ENCODE peak calls at places on chromosome 1, in five cellular contexts. One of them, this sample, is unnamed.

GRCh38 chr1:89659322-89660061 is 26.6 kb downstream of the LRRC8C start:
- DNase-seq in adrenal gland: peak
- DNase-seq in K562: no peak
- DNase-seq in heart left ventricle: peak
- DNase-seq in GM12891: no peak
- DNase-seq in this sample: no peak

GRCh38 chr1:18495635-18496034 is 14.9 kb downstream of the KLHDC7A start:
- DNase-seq in adrenal gland: no peak
- DNase-seq in K562: no peak
- DNase-seq in heart left ventricle: no peak
- DNase-seq in GM12891: no peak
- DNase-seq in this sample: no peak

GRCh38 chr1:57163332-57163731 is 197.5 kb upstream of the C8B start:
- DNase-seq in adrenal gland: no peak
- DNase-seq in K562: no peak
- DNase-seq in heart left ventricle: no peak
- DNase-seq in GM12891: no peak
- DNase-seq in this sample: no peak

GRCh38 chr1:235127774-235128452 is 724 bp downstream of the TOMM20 start:
- DNase-seq in adrenal gland: no peak
- DNase-seq in K562: no peak
- DNase-seq in heart left ventricle: no peak
- DNase-seq in GM12891: no peak
- DNase-seq in this sample: no peak

GRCh38 chr1:117060441-117061317 is 553 bp downstream of the TTF2 start:
- DNase-seq in adrenal gland: peak
- DNase-seq in K562: peak
- DNase-seq in heart left ventricle: no peak
- DNase-seq in GM12891: no peak
- DNase-seq in this sample: peak

GRCh38 chr1:208177656-208178055 is 66.5 kb downstream of the PLXNA2 start:
- DNase-seq in adrenal gland: no peak
- DNase-seq in K562: no peak
- DNase-seq in heart left ventricle: no peak
- DNase-seq in GM12891: no peak
- DNase-seq in this sample: no peak

GRCh38 chr1:173100476-173101107 is 49.9 kb upstream of the TNFSF18 start:
- DNase-seq in adrenal gland: no peak
- DNase-seq in K562: no peak
- DNase-seq in heart left ventricle: no peak
- DNase-seq in GM12891: no peak
- DNase-seq in this sample: no peak

GRCh38 chr1:197903196-197903514 is 725 bp downstream of the C1orf53 start:
- DNase-seq in adrenal gland: no peak
- DNase-seq in K562: no peak
- DNase-seq in heart left ventricle: no peak
- DNase-seq in GM12891: no peak
- DNase-seq in this sample: no peak

GRCh38 chr1:19166066-19166465 is 44.0 kb downstream of the UBR4 start:
- DNase-seq in adrenal gland: no peak
- DNase-seq in K562: no peak
- DNase-seq in heart left ventricle: no peak
- DNase-seq in GM12891: no peak
- DNase-seq in this sample: no peak

GRCh38 chr1:1374861-1375662 is at the start of gene AURKAIP1:
- DNase-seq in adrenal gland: peak
- DNase-seq in K562: peak
- DNase-seq in heart left ventricle: peak
- DNase-seq in GM12891: peak
- DNase-seq in this sample: peak
- TF ChIP-seq POLR2A in adrenal gland: peak
- TF ChIP-seq POLR2A in K562: peak
- TF ChIP-seq POLR2A in heart left ventricle: peak
- TF ChIP-seq POLR2A in GM12891: peak
- TF ChIP-seq POLR2A in this sample: peak

DNA sequence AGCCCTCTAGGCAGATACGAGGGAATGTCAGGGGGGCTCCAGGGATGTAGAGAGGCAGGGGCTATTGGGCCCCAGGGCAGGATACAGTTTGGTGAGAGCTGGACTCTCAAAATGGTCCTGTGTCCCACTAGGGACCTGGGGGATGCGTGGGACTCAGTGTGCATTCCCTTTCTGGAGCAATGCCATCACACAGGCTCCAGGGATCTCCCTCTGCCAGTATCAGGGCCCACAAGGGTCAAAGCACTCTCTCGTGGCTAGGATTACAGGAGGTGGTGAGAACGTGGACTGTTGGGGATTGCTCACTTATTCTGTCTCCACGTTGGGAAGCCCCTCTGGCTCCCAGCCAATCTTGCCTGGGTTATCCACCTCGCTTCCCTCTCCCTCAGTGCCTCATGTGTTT is 25.8 kb downstream of the KIAA0319L start:
- DNase-seq in adrenal gland: no peak
- DNase-seq in K562: no peak
- DNase-seq in heart left ventricle: no peak
- DNase-seq in GM12891: no peak
- DNase-seq in this sample: no peak
- TF ChIP-seq POLR2A in adrenal gland: no peak
- TF ChIP-seq POLR2A in K562: no peak
- TF ChIP-seq POLR2A in heart left ventricle: no peak
- TF ChIP-seq POLR2A in GM12891: no peak
- TF ChIP-seq POLR2A in this sample: no peak

GRCh38 chr1:86546787-86547221 is at the start of gene CLCA4:
- DNase-seq in adrenal gland: no peak
- DNase-seq in K562: no peak
- DNase-seq in heart left ventricle: no peak
- DNase-seq in GM12891: no peak
- DNase-seq in this sample: no peak
- TF ChIP-seq POLR2A in adrenal gland: no peak
- TF ChIP-seq POLR2A in K562: no peak
- TF ChIP-seq POLR2A in heart left ventricle: no peak
- TF ChIP-seq POLR2A in GM12891: no peak
- TF ChIP-seq POLR2A in this sample: no peak

DNA sequence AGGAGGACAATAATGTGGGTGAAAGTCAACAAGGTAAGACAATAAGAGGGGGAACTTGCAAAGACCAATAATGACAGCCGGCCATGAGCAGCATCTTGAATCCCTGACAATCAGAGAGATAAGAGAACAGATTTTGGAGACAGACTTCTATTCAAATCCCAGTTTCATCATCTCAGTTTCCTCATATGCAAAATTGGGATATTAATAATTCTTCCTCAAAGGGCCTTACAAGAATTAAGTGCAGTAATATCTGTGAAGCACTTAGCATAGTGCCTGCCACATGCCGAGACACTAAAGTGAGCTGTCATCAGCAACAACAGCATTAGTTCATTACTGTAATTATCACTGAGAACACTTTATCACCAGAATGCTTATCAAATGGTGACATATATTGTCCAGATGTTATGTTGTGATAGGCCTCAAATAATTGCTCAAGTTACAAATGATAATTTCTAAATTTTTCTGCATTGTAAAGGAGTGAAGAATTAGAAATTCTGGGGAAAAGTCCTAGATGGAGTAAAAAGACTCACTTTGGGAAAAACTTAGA is 930 bp upstream of the FCRLB start:
- DNase-seq in adrenal gland: no peak
- DNase-seq in K562: no peak
- DNase-seq in heart left ventricle: no peak
- DNase-seq in GM12891: no peak
- DNase-seq in this sample: no peak
- TF ChIP-seq POLR2A in adrenal gland: no peak
- TF ChIP-seq POLR2A in K562: no peak
- TF ChIP-seq POLR2A in heart left ventricle: no peak
- TF ChIP-seq POLR2A in GM12891: no peak
- TF ChIP-seq POLR2A in this sample: no peak

GRCh38 chr1:15525043-15525958 is 1.3 kb upstream of the CASP9 start:
- DNase-seq in adrenal gland: peak
- DNase-seq in K562: no peak
- DNase-seq in heart left ventricle: no peak
- DNase-seq in GM12891: no peak
- DNase-seq in this sample: peak
- TF ChIP-seq POLR2A in adrenal gland: no peak
- TF ChIP-seq POLR2A in K562: no peak
- TF ChIP-seq POLR2A in heart left ventricle: no peak
- TF ChIP-seq POLR2A in GM12891: no peak
- TF ChIP-seq POLR2A in this sample: no peak

DNA sequence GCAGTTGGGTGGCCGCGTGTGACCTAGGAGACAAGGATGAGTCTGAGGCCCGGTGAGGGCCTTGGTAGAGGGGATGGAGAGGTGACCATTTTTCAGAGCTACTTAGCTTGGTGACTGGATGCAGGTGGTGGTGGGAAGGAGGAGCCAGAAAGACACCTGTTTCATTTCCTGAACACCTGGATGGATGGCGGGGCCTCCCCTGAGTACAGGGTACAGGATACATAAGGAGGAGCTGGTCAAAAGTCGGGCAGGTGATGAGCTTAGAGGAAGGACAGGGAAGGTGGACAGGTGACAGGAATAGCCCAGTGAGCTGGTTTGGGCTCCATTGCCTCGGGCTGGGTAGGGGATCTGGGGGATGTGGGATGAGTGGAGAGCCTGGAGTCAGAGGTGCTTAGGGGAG is 6.3 kb downstream of the FAAH start:
- DNase-seq in adrenal gland: no peak
- DNase-seq in K562: no peak
- DNase-seq in heart left ventricle: no peak
- DNase-seq in GM12891: no peak
- DNase-seq in this sample: no peak
- TF ChIP-seq POLR2A in adrenal gland: no peak
- TF ChIP-seq POLR2A in K562: no peak
- TF ChIP-seq POLR2A in heart left ventricle: no peak
- TF ChIP-seq POLR2A in GM12891: no peak
- TF ChIP-seq POLR2A in this sample: no peak

GRCh38 chr1:41383094-41383852 is 22.0 kb downstream of the FOXO6 start:
- DNase-seq in adrenal gland: no peak
- DNase-seq in K562: no peak
- DNase-seq in heart left ventricle: no peak
- DNase-seq in GM12891: no peak
- DNase-seq in this sample: no peak

GRCh38 chr1:41380979-41381690 is 19.9 kb downstream of the FOXO6 start:
- DNase-seq in adrenal gland: peak
- DNase-seq in K562: peak
- DNase-seq in heart left ventricle: peak
- DNase-seq in GM12891: no peak
- DNase-seq in this sample: no peak

GRCh38 chr1:41384579-41384978 is 23.3 kb downstream of the FOXO6 start:
- DNase-seq in adrenal gland: no peak
- DNase-seq in K562: no peak
- DNase-seq in heart left ventricle: no peak
- DNase-seq in GM12891: no peak
- DNase-seq in this sample: no peak

GRCh38 chr1:41381691-41382530 is 20.7 kb downstream of the FOXO6 start:
- DNase-seq in adrenal gland: no peak
- DNase-seq in K562: no peak
- DNase-seq in heart left ventricle: peak
- DNase-seq in GM12891: peak
- DNase-seq in this sample: no peak

DNA sequence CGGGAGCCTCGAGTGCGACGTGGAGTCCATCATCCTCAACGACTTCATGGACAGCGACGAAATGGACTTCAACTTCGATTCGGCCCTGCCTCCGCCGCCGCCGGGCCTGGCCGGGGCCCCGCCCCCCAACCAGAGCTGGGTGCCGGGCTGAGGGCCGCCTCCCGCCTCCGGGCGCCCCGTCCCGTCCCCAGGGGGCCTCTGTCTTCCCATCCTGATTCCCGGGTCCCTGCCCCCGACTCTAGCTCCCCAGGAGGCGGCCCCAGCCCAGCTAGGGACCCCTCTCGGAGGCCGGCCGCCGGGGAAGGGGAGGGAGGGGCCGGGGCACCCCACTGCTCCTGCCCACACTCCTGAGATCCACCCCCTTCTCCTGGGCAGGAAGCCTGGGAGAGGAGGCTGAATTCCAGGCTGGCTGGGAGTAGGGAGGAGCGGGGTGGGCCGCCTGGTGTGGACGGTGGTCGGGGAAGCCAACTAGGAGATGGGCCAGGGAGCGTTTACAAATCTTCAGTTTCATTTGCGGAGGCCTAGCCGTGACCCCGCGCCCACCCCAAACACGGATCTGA is 21.4 kb downstream of the FOXO6 start:
- DNase-seq in adrenal gland: no peak
- DNase-seq in K562: no peak
- DNase-seq in heart left ventricle: peak
- DNase-seq in GM12891: no peak
- DNase-seq in this sample: no peak
- TF ChIP-seq POLR2A in adrenal gland: no peak
- TF ChIP-seq POLR2A in K562: no peak
- TF ChIP-seq POLR2A in heart left ventricle: no peak
- TF ChIP-seq POLR2A in GM12891: no peak
- TF ChIP-seq POLR2A in this sample: no peak

GRCh38 chr1:51236548-51237312 is 657 bp downstream of the RNF11 start:
- DNase-seq in adrenal gland: peak
- DNase-seq in K562: peak
- DNase-seq in heart left ventricle: peak
- DNase-seq in GM12891: no peak
- DNase-seq in this sample: no peak
- TF ChIP-seq POLR2A in adrenal gland: no peak
- TF ChIP-seq POLR2A in K562: no peak
- TF ChIP-seq POLR2A in heart left ventricle: no peak
- TF ChIP-seq POLR2A in GM12891: no peak
- TF ChIP-seq POLR2A in this sample: no peak

GRCh38 chr1:228139931-228140723 is at the start of gene GUK1:
- DNase-seq in adrenal gland: peak
- DNase-seq in K562: peak
- DNase-seq in heart left ventricle: peak
- DNase-seq in GM12891: peak
- DNase-seq in this sample: peak
- TF ChIP-seq POLR2A in adrenal gland: peak
- TF ChIP-seq POLR2A in K562: peak
- TF ChIP-seq POLR2A in heart left ventricle: peak
- TF ChIP-seq POLR2A in GM12891: peak
- TF ChIP-seq POLR2A in this sample: peak

DNA sequence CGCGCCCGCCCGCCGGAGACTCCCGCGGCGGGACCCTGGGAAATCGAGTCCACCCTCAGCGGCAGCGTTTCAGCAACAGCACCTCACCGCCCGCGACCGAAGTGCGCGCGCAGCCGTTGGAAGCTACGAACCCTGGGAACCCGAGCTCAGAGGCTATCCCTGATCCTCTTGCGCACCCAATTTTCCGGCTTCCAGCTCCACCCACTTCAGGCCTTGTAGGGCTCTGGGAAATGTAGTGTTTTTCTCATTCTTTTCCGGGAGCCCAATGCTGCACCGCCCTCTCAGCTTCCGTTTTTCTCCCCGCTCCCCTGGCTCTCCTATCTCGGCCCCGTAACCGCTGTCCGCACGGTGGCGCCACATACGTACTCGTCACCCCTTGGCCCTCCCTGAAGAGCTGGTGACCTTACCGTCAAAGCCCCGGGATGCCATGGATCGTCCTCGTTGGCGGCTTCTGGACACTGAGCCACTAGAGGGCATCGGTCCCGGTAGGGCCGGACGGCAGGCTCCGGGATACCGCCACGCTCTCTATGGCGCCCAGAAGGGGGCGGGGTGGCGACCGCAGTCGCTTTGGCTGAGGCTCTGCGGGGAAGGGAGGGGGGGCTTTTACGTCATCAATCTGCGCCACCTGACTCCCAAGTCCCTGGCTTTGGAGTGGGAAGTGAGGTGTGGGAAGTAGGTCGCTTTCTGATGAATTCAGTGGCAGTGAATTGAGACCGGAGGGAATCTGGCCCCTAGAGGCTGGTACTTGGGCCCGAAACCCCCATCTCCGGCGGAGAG is at the start of the genes ODR4 and TPR:
- DNase-seq in adrenal gland: peak
- DNase-seq in K562: peak
- DNase-seq in heart left ventricle: peak
- DNase-seq in GM12891: peak
- DNase-seq in this sample: peak
- TF ChIP-seq POLR2A in adrenal gland: peak
- TF ChIP-seq POLR2A in K562: peak
- TF ChIP-seq POLR2A in heart left ventricle: peak
- TF ChIP-seq POLR2A in GM12891: peak
- TF ChIP-seq POLR2A in this sample: peak

This sample was measured in H54.